ENCODE peak calls at places on chromosome 4, in eight cellular contexts. Y is IMR-90; N is ovary; J is CD8-positive, alpha-beta T cell; S is GM12864; H is cardiac muscle cell; B is spleen; U is CD4-positive, alpha-beta T cell. G is an unnamed sample.
A peak's percentile ranks its signal among the peaks of the same experiment; 100 is the strongest.

GRCh38 chr4:55851885-55852284 is 1.6 kb upstream of the EXOC1 start:
- DNase-seq in H (no peak), N (no peak), B (no peak), J (peak; percentile 13), S (no peak), U (no peak), Y (no peak), G (no peak)

GRCh38 chr4:9924750-9925149 is 96.5 kb downstream of the SLC2A9 start:
- DNase-seq in H (peak; percentile 15), N (no peak), Y (peak; percentile 13), J (no peak), B (no peak), S (no peak), U (no peak), G (no peak)

GRCh38 chr4:111064342-111064993 is 441.6 kb upstream of the PITX2 start:
- DNase-seq in S (no peak), H (peak; percentile 0), B (no peak), Y (peak; percentile 57), N (no peak), J (no peak), U (no peak), G (no peak)

GRCh38 chr4:23401572-23401971 is 488.3 kb downstream of the PPARGC1A start:
- DNase-seq in J (no peak), U (no peak), N (no peak), B (no peak), H (no peak), S (no peak), Y (no peak), G (no peak)

GRCh38 chr4:20260821-20261220 is 9.1 kb downstream of the SLIT2 start:
- DNase-seq in B (no peak), U (no peak), J (no peak), H (peak; percentile 52), S (no peak), Y (no peak), N (no peak), G (no peak)

GRCh38 chr4:93467484-93468155 is 360.9 kb upstream of the ATOH1 start:
- DNase-seq in Y (no peak), N (no peak), H (no peak), S (no peak), J (no peak), U (no peak), B (no peak), G (no peak)

GRCh38 chr4:4549534-4549933 is 7.7 kb upstream of the STX18 start:
- DNase-seq in B (no peak), N (no peak), J (no peak), S (no peak), Y (no peak), H (no peak), U (no peak), G (no peak)

GRCh38 chr4:98470831-98471230 is 187.6 kb downstream of the TSPAN5 start:
- DNase-seq in U (no peak), J (no peak), Y (no peak), S (no peak), B (no peak), N (no peak), H (peak; percentile 89), G (no peak)

GRCh38 chr4:125428832-125429231 is 114.1 kb downstream of the FAT4 start:
- DNase-seq in N (no peak), B (no peak), J (no peak), Y (no peak), H (no peak), S (no peak), U (no peak), G (no peak)

GRCh38 chr4:60366661-60367060 is 833.5 kb upstream of the ADGRL3 start:
- DNase-seq in S (no peak), J (no peak), U (no peak), N (no peak), H (no peak), Y (no peak), B (no peak), G (no peak)

DNA sequence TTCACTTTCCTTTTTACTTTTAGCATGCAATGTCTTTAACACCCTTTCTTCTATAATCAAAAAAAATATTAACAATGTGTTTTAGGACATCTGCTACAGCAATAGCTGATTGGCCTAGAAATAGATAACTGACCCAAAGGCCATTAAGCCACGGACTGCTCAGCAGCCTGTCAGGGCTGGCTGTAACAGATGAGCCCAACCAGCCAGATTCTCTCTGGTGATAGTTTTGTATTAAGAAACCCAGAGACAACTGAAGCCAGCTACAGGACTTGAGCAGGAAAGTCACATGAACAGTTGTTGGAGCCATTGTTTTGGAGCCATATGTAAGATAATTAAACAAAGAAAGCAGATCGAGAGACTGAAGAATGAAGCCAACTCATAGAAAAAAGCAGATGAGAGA is 80.3 kb downstream of the DDIT4L start:
- DNase-seq in U (no peak), Y (no peak), B (no peak), S (no peak), N (no peak), H (no peak), J (no peak), G (no peak)
- TF ChIP-seq CTCF in U (no peak), Y (no peak), B (no peak), S (no peak), N (no peak), H (no peak), J (no peak), G (no peak)

DNA sequence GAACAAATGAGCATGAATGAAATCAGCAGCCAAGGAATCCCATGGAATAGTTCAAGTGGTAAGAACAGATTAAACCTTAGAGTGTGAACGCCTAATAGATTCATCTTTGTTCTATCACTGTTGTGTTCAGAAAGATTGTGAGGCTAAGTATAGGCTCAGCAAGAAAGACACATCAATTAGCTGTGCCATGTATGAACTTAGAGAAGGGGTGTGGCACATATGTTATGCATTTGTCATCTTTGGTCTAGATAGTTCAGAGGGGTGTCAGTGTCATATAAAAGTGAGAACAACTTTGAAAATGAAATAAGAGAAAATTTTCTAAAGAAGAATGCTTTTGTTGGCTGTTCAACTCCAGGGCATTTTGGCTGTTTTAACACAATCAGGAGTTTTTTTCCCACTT is 9.4 kb downstream of the DAPP1 start:
- DNase-seq in B (no peak), H (no peak), U (no peak), S (no peak), Y (no peak), N (no peak), J (no peak), G (no peak)
- TF ChIP-seq CTCF in B (no peak), H (no peak), U (no peak), S (no peak), Y (no peak), N (no peak), J (no peak), G (no peak)

GRCh38 chr4:152235718-152236117 is 300.2 kb downstream of the FBXW7 start:
- DNase-seq in J (no peak), B (no peak), Y (no peak), H (no peak), U (no peak), S (no peak), N (no peak), G (no peak)
- TF ChIP-seq CTCF in J (no peak), B (no peak), Y (no peak), H (no peak), U (no peak), S (no peak), N (no peak), G (no peak)

GRCh38 chr4:169009281-169010124 is 552 bp downstream of the CBR4 start:
- DNase-seq in H (peak; percentile 68), S (no peak), B (peak; percentile 94), J (peak; percentile 56), N (peak; percentile 58), U (peak; percentile 37), Y (peak; percentile 53), G (peak; percentile 41)
- TF ChIP-seq CTCF in H (peak; percentile 23), S (peak; percentile 41), B (no peak), J (peak; percentile 53), N (no peak), U (no peak), Y (peak; percentile 19), G (peak; percentile 28)

DNA sequence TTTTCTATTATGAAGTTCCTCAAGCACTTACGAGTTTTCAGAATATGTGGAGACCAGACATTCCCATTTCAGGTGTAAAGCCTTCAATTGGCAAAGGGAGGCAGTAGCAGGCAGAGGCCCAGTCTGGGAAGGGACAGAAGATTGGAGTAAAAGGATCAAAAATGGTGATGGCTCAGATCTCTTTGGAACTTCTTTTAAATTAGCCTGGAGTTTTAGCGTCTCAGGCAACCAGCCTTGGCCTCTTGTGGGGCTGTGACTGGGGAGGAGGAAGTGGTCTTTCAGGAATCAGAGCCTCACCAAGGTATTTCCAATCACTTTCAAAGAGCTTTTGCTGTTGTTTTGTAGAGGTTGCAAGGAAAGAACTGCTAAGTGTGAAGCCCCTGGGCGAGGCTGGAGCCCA is 239.1 kb downstream of the FRAS1 start:
- DNase-seq in U (no peak), Y (no peak), S (no peak), H (no peak), B (no peak), N (no peak), J (no peak), G (no peak)
- TF ChIP-seq CTCF in U (no peak), Y (no peak), S (no peak), H (no peak), B (no peak), N (no peak), J (no peak), G (no peak)

GRCh38 chr4:118005883-118006282 is 28.4 kb upstream of the NDST3 start:
- DNase-seq in H (no peak), S (no peak), U (no peak), N (no peak), J (no peak), B (no peak), Y (no peak), G (no peak)
- TF ChIP-seq CTCF in H (no peak), S (no peak), U (no peak), N (no peak), J (no peak), B (no peak), Y (no peak), G (no peak)

GRCh38 chr4:92170340-92170739 is 133.4 kb upstream of the GRID2 start:
- DNase-seq in U (no peak), H (no peak), Y (no peak), S (no peak), J (no peak), N (no peak), B (no peak), G (no peak)

GRCh38 chr4:92175250-92175649 is 128.5 kb upstream of the GRID2 start:
- DNase-seq in Y (no peak), H (no peak), J (no peak), S (no peak), N (no peak), B (no peak), U (no peak), G (no peak)

DNA sequence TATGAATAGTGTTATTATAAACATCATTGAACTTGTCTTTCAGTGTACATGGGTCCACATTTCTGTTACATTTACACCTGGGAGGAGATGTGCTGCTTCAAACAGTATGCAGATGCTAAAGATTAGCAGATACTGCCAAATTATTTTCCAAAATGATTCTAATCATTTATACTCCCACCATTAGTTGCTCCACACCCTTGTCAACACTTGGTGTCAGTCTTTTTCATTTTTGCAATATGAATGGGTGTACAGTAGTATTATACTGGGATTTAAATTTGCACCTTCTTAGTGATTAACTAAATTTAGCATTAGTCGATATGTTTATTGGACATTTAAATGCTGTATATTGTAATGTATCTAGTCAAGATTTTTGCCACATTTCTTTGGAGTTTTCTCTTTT is 131.6 kb upstream of the GRID2 start:
- DNase-seq in J (no peak), H (no peak), N (no peak), B (no peak), U (no peak), Y (no peak), S (no peak), G (no peak)
- TF ChIP-seq CTCF in J (no peak), H (peak; percentile 34), N (no peak), B (no peak), U (no peak), Y (peak; percentile 46), S (no peak), G (no peak)

GRCh38 chr4:114378306-114378903 is 220.2 kb upstream of the UGT8 start:
- DNase-seq in N (no peak), H (peak; percentile 51), S (no peak), U (no peak), B (no peak), Y (peak; percentile 65), J (no peak), G (no peak)
- TF ChIP-seq CTCF in N (no peak), H (peak; percentile 49), S (no peak), U (no peak), B (no peak), Y (peak; percentile 86), J (no peak), G (peak; percentile 18)

G was measured in GM10248.